ENCODE peak calls at places on chromosomes 13 and 19, in eight cellular contexts. Z is T-cell; X is GM12865; J is astrocyte of the hippocampus; L is activated naive CD4-positive, alpha-beta T cell; M is T-helper 17 cell; W is mucosa of gallbladder; E is NT2/D1. N is an unnamed sample.

GRCh38 chr19:50325310-50326100 is 3.7 kb downstream of the KCNC3 start:
- DNase-seq in Z (peak), X (peak), J (peak), L (peak), M (peak), W (peak), E (no peak), N (peak)

GRCh38 chr13:24328145-24328544 is 18.8 kb downstream of the C1QTNF9 start:
- DNase-seq in Z (no peak), X (no peak), J (peak), L (no peak), M (no peak), W (no peak), E (peak), N (no peak)

GRCh38 chr19:44401108-44401786 is at the start of gene ZNF285:
- DNase-seq in Z (peak), X (peak), J (peak), L (no peak), M (peak), W (peak), E (peak), N (peak)

GRCh38 chr13:113901231-113901630 is 37.4 kb upstream of the GAS6 start:
- DNase-seq in Z (no peak), X (no peak), J (peak), L (no peak), M (no peak), W (no peak), E (no peak), N (no peak)

GRCh38 chr13:79516590-79516989 is 35.6 kb downstream of the NDFIP2 start:
- DNase-seq in Z (no peak), X (no peak), J (no peak), L (no peak), M (no peak), W (no peak), E (no peak), N (no peak)

GRCh38 chr13:68727165-68727564 is 1380.5 kb upstream of the ATXN8OS start:
- DNase-seq in Z (no peak), X (no peak), J (peak), L (no peak), M (no peak), W (no peak), E (no peak), N (no peak)

GRCh38 chr19:41548954-41549688 is 26.8 kb upstream of the CEACAM21 start:
- DNase-seq in Z (peak), X (peak), J (no peak), L (no peak), M (peak), W (no peak), E (peak), N (peak)

GRCh38 chr13:104460553-104460952 is 1394.3 kb upstream of the SLC10A2 start:
- DNase-seq in Z (no peak), X (no peak), J (peak), L (no peak), M (no peak), W (no peak), E (no peak), N (no peak)

GRCh38 chr13:112761701-112762689 is 72.2 kb downstream of the ATP11A start:
- DNase-seq in Z (no peak), X (no peak), J (no peak), L (no peak), M (no peak), W (no peak), E (no peak), N (no peak)

GRCh38 chr19:4089946-4090345 is 23.2 kb upstream of the ZBTB7A start:
- DNase-seq in Z (no peak), X (no peak), J (no peak), L (no peak), M (no peak), W (no peak), E (no peak), N (no peak)

GRCh38 chr13:26011208-26011573 is 40.6 kb downstream of the SHISA2 start:
- DNase-seq in Z (no peak), X (no peak), J (no peak), L (no peak), M (no peak), W (no peak), E (no peak), N (no peak)

GRCh38 chr13:52845766-52846566 is 2.5 kb downstream of the PCDH8 start:
- DNase-seq in Z (no peak), X (no peak), J (peak), L (no peak), M (no peak), W (no peak), E (no peak), N (no peak)

GRCh38 chr13:48000559-48001126 is 430 bp downstream of the SUCLA2 start:
- DNase-seq in Z (no peak), X (no peak), J (no peak), L (no peak), M (peak), W (peak), E (no peak), N (no peak)

GRCh38 chr13:114145722-114146121 is 13.3 kb upstream of the RASA3 start:
- DNase-seq in Z (no peak), X (no peak), J (no peak), L (no peak), M (no peak), W (no peak), E (no peak), N (no peak)

GRCh38 chr13:98471895-98472294 is 105.0 kb downstream of the STK24 start:
- DNase-seq in Z (no peak), X (no peak), J (no peak), L (no peak), M (no peak), W (peak), E (no peak), N (no peak)

GRCh38 chr13:83221813-83222241 is 660.4 kb downstream of the SLITRK1 start:
- DNase-seq in Z (no peak), X (no peak), J (peak), L (no peak), M (no peak), W (no peak), E (no peak), N (no peak)

GRCh38 chr19:12785431-12786011 is 5.8 kb upstream of the JUNB start:
- DNase-seq in Z (no peak), X (no peak), J (no peak), L (no peak), M (no peak), W (peak), E (no peak), N (no peak)

GRCh38 chr13:79990048-79990447 is 350.9 kb downstream of the SPRY2 start:
- DNase-seq in Z (no peak), X (no peak), J (no peak), L (no peak), M (no peak), W (no peak), E (no peak), N (no peak)

GRCh38 chr19:49847731-49848696 is 2.9 kb upstream of the PTOV1 start:
- DNase-seq in Z (no peak), X (no peak), J (peak), L (no peak), M (no peak), W (no peak), E (no peak), N (no peak)

GRCh38 chr13:78121459-78122348 is 203.1 kb upstream of the EDNRB start:
- DNase-seq in Z (peak), X (peak), J (peak), L (no peak), M (no peak), W (peak), E (peak), N (no peak)

GRCh38 chr13:98172570-98173405 is 4.3 kb downstream of the RNF113B start:
- DNase-seq in Z (no peak), X (no peak), J (peak), L (no peak), M (no peak), W (no peak), E (no peak), N (no peak)

GRCh38 chr19:1957562-1958248 is 16.7 kb downstream of the CSNK1G2 start:
- DNase-seq in Z (no peak), X (no peak), J (no peak), L (no peak), M (no peak), W (no peak), E (no peak), N (no peak)

GRCh38 chr19:45954132-45954531 is 19.5 kb downstream of the NOVA2 start:
- DNase-seq in Z (no peak), X (no peak), J (peak), L (no peak), M (no peak), W (no peak), E (no peak), N (no peak)

GRCh38 chr19:1417145-1417544 is 9.8 kb downstream of the DAZAP1 start:
- DNase-seq in Z (no peak), X (no peak), J (peak), L (no peak), M (no peak), W (no peak), E (no peak), N (no peak)

GRCh38 chr19:8662263-8662662 is 31.8 kb downstream of the NFILZ start:
- DNase-seq in Z (no peak), X (no peak), J (no peak), L (no peak), M (no peak), W (no peak), E (no peak), N (no peak)

GRCh38 chr19:29660835-29661234 is 4.4 kb upstream of the PLEKHF1 start:
- DNase-seq in Z (peak), X (no peak), J (no peak), L (no peak), M (no peak), W (no peak), E (no peak), N (no peak)

GRCh38 chr13:65882810-65883209 is 1347.3 kb downstream of the PCDH9 start:
- DNase-seq in Z (no peak), X (no peak), J (no peak), L (no peak), M (no peak), W (no peak), E (no peak), N (no peak)

GRCh38 chr13:113506025-113506685 is 15.6 kb upstream of the DCUN1D2 start:
- DNase-seq in Z (no peak), X (no peak), J (no peak), L (no peak), M (no peak), W (no peak), E (no peak), N (no peak)

GRCh38 chr19:41882568-41883462 is at the start of gene ARHGEF1:
- DNase-seq in Z (peak), X (peak), J (peak), L (no peak), M (peak), W (no peak), E (no peak), N (peak)

GRCh38 chr13:108322206-108322824 is 52.8 kb downstream of the TNFSF13B start:
- DNase-seq in Z (no peak), X (peak), J (peak), L (no peak), M (no peak), W (no peak), E (no peak), N (no peak)

GRCh38 chr19:45467456-45468158 is at the start of gene FOSB:
- DNase-seq in Z (peak), X (peak), J (peak), L (peak), M (peak), W (peak), E (no peak), N (peak)

GRCh38 chr13:67221630-67222226 is 8.4 kb downstream of the PCDH9 start:
- DNase-seq in Z (no peak), X (no peak), J (no peak), L (no peak), M (no peak), W (no peak), E (no peak), N (no peak)

GRCh38 chr19:55536951-55537740 is at the start of gene SBK2:
- DNase-seq in Z (no peak), X (no peak), J (peak), L (no peak), M (no peak), W (no peak), E (no peak), N (no peak)

GRCh38 chr13:44870456-44870929 is 118.8 kb downstream of the NUFIP1 start:
- DNase-seq in Z (no peak), X (no peak), J (no peak), L (no peak), M (no peak), W (peak), E (no peak), N (no peak)